ENCODE peak calls at places on chromosomes 4 and X, in four cellular contexts. Q is SK-N-MC, V is NCI-H1694 treated with DMSO at 0.1 percent for 48 hours, N is upper lobe of right lung. U is an unnamed sample.

GRCh38 chr4:183960021-183960420 is 54.9 kb downstream of the STOX2 start:
- DNase-seq in V (peak), N (no peak), Q (peak), U (no peak)

GRCh38 chr4:33071552-33071951 is 2351.4 kb downstream of the PCDH7 start:
- DNase-seq in N (no peak), V (no peak), Q (no peak), U (no peak)

GRCh38 chrX:54891573-54891972 is 29.1 kb upstream of the TRO start:
- DNase-seq in Q (no peak), V (peak), N (no peak), U (no peak)

GRCh38 chr4:73019462-73020047 is 50.0 kb downstream of the COX18 start:
- DNase-seq in Q (peak), N (no peak), V (peak), U (no peak)

GRCh38 chr4:930827-931193 is 1.3 kb downstream of the GAK start:
- DNase-seq in V (no peak), N (peak), Q (no peak), U (no peak)

GRCh38 chrX:50905334-50905733 is 5.2 kb upstream of the BMP15 start:
- DNase-seq in V (no peak), Q (no peak), N (no peak), U (no peak)

GRCh38 chr4:72909461-72909860 is 160.1 kb downstream of the COX18 start:
- DNase-seq in V (no peak), Q (no peak), N (no peak), U (no peak)

GRCh38 chr4:1793940-1794808 is 1.1 kb downstream of the FGFR3 start:
- DNase-seq in Q (no peak), N (no peak), V (no peak), U (no peak)

GRCh38 chrX:29687687-29688086 is 527.7 kb upstream of the MAGEB2 start:
- DNase-seq in N (no peak), V (no peak), Q (no peak), U (no peak)

GRCh38 chr4:61079427-61079826 is 120.7 kb upstream of the ADGRL3 start:
- DNase-seq in Q (no peak), N (no peak), V (no peak), U (no peak)

GRCh38 chr4:124934921-124935320 is 222.4 kb upstream of the ANKRD50 start:
- DNase-seq in N (no peak), Q (peak), V (no peak), U (no peak)

GRCh38 chrX:12711435-12712040 is 79.7 kb upstream of the PRPS2 start:
- DNase-seq in N (no peak), V (no peak), Q (no peak), U (no peak)

GRCh38 chr4:168679397-168680176 is 182.7 kb downstream of the PALLD start:
- DNase-seq in N (no peak), Q (no peak), V (no peak), U (no peak)